ENCODE peak calls at places on chromosomes 16 and 17, in six cellular contexts. R is esophagus muscularis mucosa, E is fibroblast of lung, Z is heart left ventricle, L is upper lobe of right lung, V is PC-3. H is an unnamed sample.

GRCh38 chr16:24151482-24151939 is 104.6 kb upstream of the CACNG3 start:
- DNase-seq in R (no peak), E (peak; percentile 85), Z (no peak), L (no peak), V (no peak), H (no peak)

GRCh38 chr17:1916339-1916738 is 86.5 kb downstream of the RPA1 start:
- DNase-seq in R (no peak), E (no peak), Z (no peak), L (no peak), V (no peak), H (no peak)

GRCh38 chr17:927611-928461 is 51.7 kb downstream of the NXN start:
- DNase-seq in R (no peak), E (peak; percentile 99), Z (no peak), L (no peak), V (peak; percentile 88), H (no peak)

GRCh38 chr17:75558666-75559530 is 28.7 kb upstream of the MYO15B start:
- DNase-seq in R (no peak), E (no peak), Z (no peak), L (no peak), V (no peak), H (no peak)

GRCh38 chr16:87266846-87267245 is 50.3 kb downstream of the C16orf95 start:
- DNase-seq in R (no peak), E (no peak), Z (no peak), L (no peak), V (no peak), H (no peak)

GRCh38 chr16:31242197-31242596 is 17.6 kb upstream of the ITGAM start:
- DNase-seq in R (no peak), E (no peak), Z (no peak), L (no peak), V (no peak), H (no peak)

GRCh38 chr16:30065943-30066881 is 652 bp downstream of the ALDOA start:
- DNase-seq in R (no peak), E (peak; percentile 70), Z (no peak), L (peak; percentile 84), V (no peak), H (no peak)

GRCh38 chr17:52147431-52147830 is 11.1 kb downstream of the CA10 start:
- DNase-seq in R (no peak), E (peak; percentile 20), Z (no peak), L (no peak), V (peak; percentile 72), H (no peak)

DNA sequence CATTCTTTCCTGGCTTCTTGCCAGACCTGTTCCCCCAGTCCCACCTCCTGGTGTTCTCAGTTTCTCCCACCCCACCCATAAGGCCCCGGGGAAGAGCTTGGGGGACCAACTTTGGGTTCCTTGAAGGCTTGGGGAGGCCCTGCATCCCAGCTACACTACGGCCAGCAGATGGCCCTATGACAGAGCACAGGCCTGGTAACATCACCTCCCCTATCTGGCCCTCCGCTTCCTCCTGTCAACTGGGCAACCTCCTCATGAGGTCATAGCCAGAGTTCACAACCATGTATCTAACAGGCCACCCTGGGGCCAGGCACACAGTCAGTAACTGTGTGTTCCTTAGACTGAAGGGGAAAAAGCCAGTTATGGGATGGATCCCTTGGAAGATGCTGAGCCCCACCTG is 31.4 kb downstream of the MYO15A start:
- DNase-seq in R (no peak), E (no peak), Z (no peak), L (no peak), V (no peak), H (no peak)
- TF ChIP-seq CTCF in R (no peak), E (peak; percentile 37), Z (no peak), L (no peak), V (peak; percentile 57), H (no peak)

DNA sequence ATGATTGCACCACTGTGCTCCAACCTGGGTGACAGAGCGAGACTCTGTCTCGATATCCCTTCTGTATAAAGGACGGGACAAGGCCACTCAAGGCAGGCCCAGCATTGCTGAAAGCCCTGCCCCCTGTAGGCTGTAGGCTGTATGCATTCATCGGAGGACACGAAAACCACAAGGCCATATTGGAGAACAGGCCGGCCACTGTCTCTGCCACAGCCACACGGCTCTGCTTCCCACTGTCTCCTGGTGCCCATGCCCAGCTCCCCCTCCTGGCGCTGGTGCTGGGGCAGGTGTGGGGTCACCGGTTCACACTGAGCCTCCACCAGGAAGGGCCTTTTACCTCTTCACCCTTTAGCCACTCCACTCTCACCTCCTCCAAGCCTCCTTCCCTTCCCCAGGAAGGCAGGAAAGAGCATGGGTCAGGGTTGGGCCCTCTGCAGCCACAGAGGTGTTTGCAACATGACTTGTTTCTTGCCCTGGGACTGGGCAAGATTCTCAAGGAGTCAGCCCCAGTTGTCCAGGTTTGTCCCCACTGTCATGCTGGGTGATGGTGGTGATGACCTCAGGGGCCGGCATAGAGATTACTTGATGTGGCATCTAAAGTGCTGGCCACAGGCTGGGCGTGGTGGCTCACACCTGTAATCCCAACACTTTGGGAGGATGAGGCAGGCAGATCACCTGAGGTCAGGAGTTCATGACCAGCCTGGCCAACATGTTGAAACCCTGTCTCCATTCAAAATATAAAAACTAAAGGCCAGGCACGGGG is 5.3 kb upstream of the NTN3 start:
- DNase-seq in R (no peak), E (no peak), Z (no peak), L (no peak), V (peak; percentile 4), H (no peak)
- TF ChIP-seq CTCF in R (no peak), E (peak; percentile 37), Z (no peak), L (peak; percentile 13), V (no peak), H (no peak)

DNA sequence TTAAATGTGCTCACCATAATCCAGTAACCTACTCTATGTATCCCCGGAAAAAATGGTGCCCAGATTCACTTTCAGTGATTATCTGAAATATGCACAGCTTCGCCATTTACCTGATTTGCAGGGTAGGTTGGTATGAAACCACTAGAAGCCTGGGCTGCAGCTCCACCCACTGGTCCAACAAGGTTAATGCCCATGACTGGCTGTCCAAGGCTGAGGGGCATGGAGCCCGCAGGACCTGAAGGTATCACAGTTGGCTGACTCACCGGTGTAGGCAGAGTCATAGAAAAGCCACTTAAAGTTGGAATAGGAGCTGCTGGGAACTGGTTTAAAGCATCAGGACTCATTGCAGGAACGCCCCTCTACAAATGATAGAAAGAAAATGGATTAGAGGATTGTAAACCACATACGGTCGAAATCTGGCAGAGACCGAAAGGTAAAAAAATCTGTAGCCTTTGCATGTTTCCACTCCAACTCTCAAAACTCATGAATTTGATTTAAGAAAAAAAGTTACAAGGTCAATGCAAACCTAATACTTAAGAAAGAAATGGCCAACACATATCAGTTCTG is 38.6 kb downstream of the SYNRG start:
- DNase-seq in R (no peak), E (peak; percentile 72), Z (peak; percentile 25), L (peak; percentile 66), V (peak; percentile 90), H (peak; percentile 48)
- TF ChIP-seq CTCF in R (peak; percentile 17), E (peak; percentile 59), Z (peak; percentile 54), L (peak; percentile 34), V (peak; percentile 80), H (no peak)

GRCh38 chr17:78839762-78840529 is 668 bp downstream of the USP36 start:
- DNase-seq in R (no peak), E (peak; percentile 53), Z (peak; percentile 51), L (peak; percentile 82), V (peak; percentile 43), H (no peak)
- TF ChIP-seq CTCF in R (no peak), E (no peak), Z (no peak), L (no peak), V (no peak), H (no peak)

GRCh38 chr17:65194670-65195334 is 57.6 kb downstream of the RGS9 start:
- DNase-seq in R (no peak), E (no peak), Z (no peak), L (no peak), V (no peak), H (no peak)

GRCh38 chr17:65195716-65196115 is 58.5 kb downstream of the RGS9 start:
- DNase-seq in R (no peak), E (no peak), Z (no peak), L (no peak), V (no peak), H (no peak)

GRCh38 chr17:65202833-65203571 is 65.8 kb downstream of the RGS9 start:
- DNase-seq in R (no peak), E (no peak), Z (no peak), L (no peak), V (no peak), H (no peak)

GRCh38 chr17:65196617-65197016 is 59.4 kb downstream of the RGS9 start:
- DNase-seq in R (no peak), E (no peak), Z (no peak), L (no peak), V (no peak), H (no peak)

DNA sequence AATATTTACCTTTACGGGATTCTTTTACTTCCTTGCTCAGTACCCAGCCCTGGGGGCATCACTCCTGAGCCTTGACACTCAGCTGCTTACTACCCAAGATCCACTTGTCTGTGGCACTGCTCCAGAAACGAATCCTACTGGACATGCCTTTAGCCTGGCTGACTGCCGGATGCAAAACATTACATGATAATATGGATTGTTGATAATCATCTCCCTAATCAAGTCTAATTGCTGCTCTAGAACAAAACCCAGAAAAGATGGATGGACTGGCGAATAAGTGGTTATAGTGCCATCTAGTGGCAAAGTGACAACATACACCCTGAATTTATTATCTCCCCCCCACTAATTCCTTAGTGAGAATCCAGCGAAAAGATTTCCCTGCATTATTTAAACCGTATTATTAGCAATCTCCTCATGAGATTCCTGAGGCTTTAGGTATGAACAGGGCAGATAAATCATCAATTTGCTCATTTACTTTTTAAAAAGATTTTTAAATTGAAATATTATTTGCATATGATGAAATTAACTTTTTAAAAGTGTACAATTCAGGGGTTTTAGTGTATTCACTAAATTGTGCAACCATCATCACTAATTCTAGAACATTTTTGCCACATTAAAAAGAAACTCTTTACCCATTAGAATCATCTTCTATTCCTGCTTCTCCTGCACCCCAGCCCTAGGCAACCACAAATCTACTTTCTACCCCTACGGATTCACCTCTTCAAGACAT is 61.6 kb downstream of the RGS9 start:
- DNase-seq in R (no peak), E (peak; percentile 45), Z (no peak), L (no peak), V (peak; percentile 84), H (peak; percentile 47)
- TF ChIP-seq CTCF in R (peak; percentile 72), E (peak; percentile 64), Z (peak; percentile 84), L (peak; percentile 81), V (peak; percentile 96), H (peak; percentile 85)

DNA sequence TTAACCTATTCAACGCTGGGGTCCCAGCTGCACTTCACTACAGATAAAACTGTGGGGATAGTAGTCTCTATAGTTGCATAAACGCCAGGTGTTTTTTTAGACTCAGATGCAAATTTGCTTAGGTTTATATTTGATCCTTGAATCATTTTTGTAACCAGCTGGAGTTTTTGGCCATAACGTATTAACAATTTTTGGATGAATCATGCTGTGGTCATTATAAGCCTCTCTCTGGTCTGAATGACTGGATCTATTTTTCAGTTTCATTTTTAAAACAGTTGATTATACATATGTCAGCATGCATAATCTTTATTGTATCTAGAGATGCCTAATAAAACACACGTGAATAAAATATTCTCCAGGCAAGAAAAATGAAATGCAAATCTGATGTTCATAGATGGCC is 144.1 kb downstream of the KCNJ2 start:
- DNase-seq in R (no peak), E (peak; percentile 88), Z (no peak), L (no peak), V (peak; percentile 46), H (no peak)
- TF ChIP-seq CTCF in R (no peak), E (no peak), Z (no peak), L (no peak), V (no peak), H (no peak)

GRCh38 chr17:82647593-82648164 is 565 bp downstream of the WDR45B start:
- DNase-seq in R (no peak), E (no peak), Z (peak; percentile 48), L (peak; percentile 80), V (peak; percentile 4), H (peak; percentile 54)
- TF ChIP-seq CTCF in R (no peak), E (peak; percentile 12), Z (peak; percentile 8), L (no peak), V (no peak), H (no peak)

GRCh38 chr17:18143044-18143936 is 34.7 kb downstream of the MYO15A start:
- DNase-seq in R (no peak), E (no peak), Z (no peak), L (peak; percentile 77), V (peak; percentile 43), H (no peak)
- TF ChIP-seq CTCF in R (no peak), E (peak; percentile 45), Z (no peak), L (peak; percentile 38), V (peak; percentile 60), H (no peak)